ENCODE peak calls at places on chromosomes 13 and 19, in six cellular contexts. One of them, this sample, is unnamed.

GRCh38 chr13:30345426-30346100 is 38.2 kb upstream of the KATNAL1 start:
- DNase-seq in mesenteric fat pad: no peak
- DNase-seq in osteocyte: no peak
- DNase-seq in NCI-H1417 treated with DMSO at 0.1 percent for 48 hours: no peak
- DNase-seq in activated naive CD4-positive, alpha-beta T cell: no peak
- DNase-seq in T-cell: no peak
- DNase-seq in this sample: no peak

GRCh38 chr19:56148096-56148495 is 7.0 kb downstream of the ZNF444 start:
- DNase-seq in mesenteric fat pad: no peak
- DNase-seq in osteocyte: no peak
- DNase-seq in NCI-H1417 treated with DMSO at 0.1 percent for 48 hours: no peak
- DNase-seq in activated naive CD4-positive, alpha-beta T cell: no peak
- DNase-seq in T-cell: no peak
- DNase-seq in this sample: no peak

GRCh38 chr13:38415233-38415632 is 65.6 kb downstream of the UFM1 start:
- DNase-seq in mesenteric fat pad: no peak
- DNase-seq in osteocyte: no peak
- DNase-seq in NCI-H1417 treated with DMSO at 0.1 percent for 48 hours: no peak
- DNase-seq in activated naive CD4-positive, alpha-beta T cell: no peak
- DNase-seq in T-cell: no peak
- DNase-seq in this sample: no peak

GRCh38 chr13:95188128-95188527 is 113.1 kb downstream of the ABCC4 start:
- DNase-seq in mesenteric fat pad: no peak
- DNase-seq in osteocyte: no peak
- DNase-seq in NCI-H1417 treated with DMSO at 0.1 percent for 48 hours: no peak
- DNase-seq in activated naive CD4-positive, alpha-beta T cell: no peak
- DNase-seq in T-cell: no peak
- DNase-seq in this sample: no peak

GRCh38 chr13:50195045-50195444 is 179.8 kb downstream of the KCNRG start:
- DNase-seq in mesenteric fat pad: no peak
- DNase-seq in osteocyte: no peak
- DNase-seq in NCI-H1417 treated with DMSO at 0.1 percent for 48 hours: no peak
- DNase-seq in activated naive CD4-positive, alpha-beta T cell: no peak
- DNase-seq in T-cell: no peak
- DNase-seq in this sample: no peak

GRCh38 chr19:43554317-43554895 is 20.9 kb downstream of the XRCC1 start:
- DNase-seq in mesenteric fat pad: no peak
- DNase-seq in osteocyte: no peak
- DNase-seq in NCI-H1417 treated with DMSO at 0.1 percent for 48 hours: no peak
- DNase-seq in activated naive CD4-positive, alpha-beta T cell: no peak
- DNase-seq in T-cell: no peak
- DNase-seq in this sample: no peak

GRCh38 chr19:16457195-16457953 is 14.4 kb downstream of the EPS15L1 start:
- DNase-seq in mesenteric fat pad: no peak
- DNase-seq in osteocyte: peak; percentile 88
- DNase-seq in NCI-H1417 treated with DMSO at 0.1 percent for 48 hours: no peak
- DNase-seq in activated naive CD4-positive, alpha-beta T cell: no peak
- DNase-seq in T-cell: no peak
- DNase-seq in this sample: no peak

GRCh38 chr13:110536006-110536693 is 25.4 kb downstream of the RAB20 start:
- DNase-seq in mesenteric fat pad: no peak
- DNase-seq in osteocyte: no peak
- DNase-seq in NCI-H1417 treated with DMSO at 0.1 percent for 48 hours: no peak
- DNase-seq in activated naive CD4-positive, alpha-beta T cell: no peak
- DNase-seq in T-cell: no peak
- DNase-seq in this sample: no peak

GRCh38 chr19:55486043-55486970 is 1.3 kb downstream of the NAT14 start:
- DNase-seq in mesenteric fat pad: no peak
- DNase-seq in osteocyte: no peak
- DNase-seq in NCI-H1417 treated with DMSO at 0.1 percent for 48 hours: no peak
- DNase-seq in activated naive CD4-positive, alpha-beta T cell: no peak
- DNase-seq in T-cell: no peak
- DNase-seq in this sample: no peak

This sample was measured in activated T-helper 1 cell treated with anti-CD3 and anti-CD28 coated beads, Interleukin-2, amount 50 U/mL, for 16 hours.